ENCODE peak calls at places on chromosomes 1 and 21, in nine cellular contexts. P is NCI-H748 treated with DMSO at 0.1 percent for 48 hours; H is mucosa of descending colon; Q is left cardiac atrium; J is tibial artery; K is lung microvascular endothelial cell; F is NCI-H1436; A is GM23338; L is activated CD8-positive, alpha-beta memory T cell treated with anti-CD3 and anti-CD28 coated beads for 24 hours. X is an unnamed sample.
A peak's percentile ranks its signal among the peaks of the same experiment; 100 is the strongest.

GRCh38 chr1:200786792-200787191 is 48.1 kb downstream of the CAMSAP2 start:
- DNase-seq in J (no peak), Q (no peak), P (no peak), K (no peak), F (no peak), H (no peak), L (no peak), A (no peak), X (no peak)

GRCh38 chr1:214453109-214453722 is 98.2 kb downstream of the PTPN14 start:
- DNase-seq in A (no peak), K (no peak), Q (no peak), H (no peak), F (no peak), P (no peak), L (no peak), J (no peak), X (no peak)

GRCh38 chr1:7565099-7565750 is 205.9 kb upstream of the VAMP3 start:
- DNase-seq in P (no peak), H (no peak), A (no peak), J (no peak), L (no peak), K (no peak), F (no peak), Q (peak; percentile 13), X (no peak)

GRCh38 chr1:244049969-244050834 is 881 bp upstream of the ZBTB18 start:
- DNase-seq in F (no peak), Q (peak; percentile 32), K (peak; percentile 6), P (no peak), J (no peak), L (no peak), A (peak; percentile 26), H (peak; percentile 42), X (no peak)

GRCh38 chr21:15397258-15397657 is 332.5 kb upstream of the NRIP1 start:
- DNase-seq in A (no peak), Q (no peak), P (no peak), J (no peak), L (no peak), H (no peak), K (peak; percentile 68), F (no peak), X (no peak)

GRCh38 chr1:52677407-52677806 is 20.7 kb downstream of the COA7 start:
- DNase-seq in J (peak; percentile 40), A (no peak), K (peak; percentile 53), Q (peak; percentile 44), F (no peak), P (no peak), H (no peak), L (no peak), X (no peak)

GRCh38 chr21:17783816-17784598 is 35.1 kb downstream of the C21orf91 start:
- DNase-seq in A (no peak), J (no peak), P (no peak), K (no peak), Q (no peak), L (no peak), H (no peak), F (no peak), X (no peak)

GRCh38 chr1:28329395-28330153 is 734 bp downstream of the MED18 start:
- DNase-seq in K (peak; percentile 51), J (peak; percentile 67), F (no peak), A (peak; percentile 76), H (peak; percentile 62), P (no peak), L (no peak), Q (peak; percentile 33), X (no peak)

GRCh38 chr1:1899266-1899966 is 8.5 kb upstream of the GNB1 start:
- DNase-seq in Q (no peak), L (no peak), F (peak; percentile 46), K (no peak), J (no peak), H (no peak), A (no peak), P (no peak), X (no peak)

GRCh38 chr1:118100686-118101300 is 84.2 kb downstream of the SPAG17 start:
- DNase-seq in A (no peak), J (no peak), K (no peak), L (no peak), P (peak; percentile 95), H (no peak), Q (no peak), F (no peak), X (peak; percentile 90)

GRCh38 chr21:41766051-41766882 is 585 bp downstream of the RIPK4 start:
- DNase-seq in K (no peak), P (no peak), A (no peak), L (no peak), Q (no peak), F (no peak), H (peak; percentile 53), J (no peak), X (no peak)

GRCh38 chr1:115478933-115479551 is 141.0 kb upstream of the NGF start:
- DNase-seq in F (no peak), L (peak; percentile 28), J (no peak), K (peak; percentile 8), A (peak; percentile 15), Q (no peak), P (no peak), H (peak; percentile 66), X (peak; percentile 77)

GRCh38 chr1:16204216-16204615 is 8.2 kb downstream of the ARHGEF19 start:
- DNase-seq in P (no peak), H (no peak), J (no peak), Q (no peak), F (no peak), L (no peak), A (no peak), K (no peak), X (no peak)

GRCh38 chr1:153633161-153633746 is 612 bp upstream of the CHTOP start:
- DNase-seq in J (no peak), L (no peak), F (no peak), H (no peak), P (no peak), A (no peak), Q (peak; percentile 60), K (no peak), X (peak; percentile 54)

GRCh38 chr1:199404191-199404590 is 623.3 kb upstream of the NR5A2 start:
- DNase-seq in P (no peak), J (no peak), L (no peak), H (no peak), Q (no peak), F (no peak), K (no peak), A (peak; percentile 9), X (no peak)

GRCh38 chr1:218785928-218786327 is 387.8 kb upstream of the LYPLAL1 start:
- DNase-seq in J (peak; percentile 81), P (no peak), L (no peak), H (no peak), Q (peak; percentile 70), K (peak; percentile 85), F (no peak), A (no peak), X (no peak)

GRCh38 chr21:17128132-17128531 is 384.7 kb upstream of the CXADR start:
- DNase-seq in A (no peak), K (peak; percentile 43), Q (no peak), F (no peak), P (no peak), L (no peak), H (no peak), J (no peak), X (no peak)

X was measured in NCI-H774.